ENCODE peak calls at places on chromosomes 2 and 18, in seven cellular contexts. One of them, this sample, is unnamed.

GRCh38 chr2:149038442-149039212 is at the start of gene LYPD6B:
- DNase-seq in left lung: no peak
- DNase-seq in AG09319: no peak
- DNase-seq in esophagus squamous epithelium: no peak
- DNase-seq in HCT116: no peak
- DNase-seq in RWPE1: peak; percentile 64
- DNase-seq in cardiac fibroblast: no peak
- DNase-seq in this sample: no peak

GRCh38 chr2:233698740-233699139 is 6.0 kb downstream of the UGT1A6 start:
- DNase-seq in esophagus squamous epithelium: no peak
- DNase-seq in RWPE1: no peak
- DNase-seq in HCT116: no peak
- DNase-seq in left lung: no peak
- DNase-seq in AG09319: no peak
- DNase-seq in cardiac fibroblast: no peak
- DNase-seq in this sample: no peak

GRCh38 chr18:41850781-41851180 is 104.3 kb upstream of the PIK3C3 start:
- DNase-seq in left lung: no peak
- DNase-seq in esophagus squamous epithelium: no peak
- DNase-seq in RWPE1: no peak
- DNase-seq in cardiac fibroblast: no peak
- DNase-seq in AG09319: no peak
- DNase-seq in HCT116: no peak
- DNase-seq in this sample: no peak

GRCh38 chr2:170022692-170023091 is 155.3 kb upstream of the MYO3B start:
- DNase-seq in left lung: no peak
- DNase-seq in cardiac fibroblast: peak; percentile 66
- DNase-seq in esophagus squamous epithelium: no peak
- DNase-seq in RWPE1: peak; percentile 35
- DNase-seq in HCT116: no peak
- DNase-seq in AG09319: peak; percentile 56
- DNase-seq in this sample: no peak

GRCh38 chr2:166665991-166666940 is 172.2 kb upstream of the SCN7A start:
- DNase-seq in AG09319: no peak
- DNase-seq in esophagus squamous epithelium: no peak
- DNase-seq in left lung: no peak
- DNase-seq in RWPE1: no peak
- DNase-seq in cardiac fibroblast: peak; percentile 39
- DNase-seq in HCT116: no peak
- DNase-seq in this sample: no peak

GRCh38 chr2:37890893-37891495 is 34.1 kb upstream of the RMDN2 start:
- DNase-seq in RWPE1: peak; percentile 74
- DNase-seq in esophagus squamous epithelium: no peak
- DNase-seq in AG09319: no peak
- DNase-seq in cardiac fibroblast: peak; percentile 75
- DNase-seq in HCT116: peak; percentile 48
- DNase-seq in left lung: peak; percentile 74
- DNase-seq in this sample: peak; percentile 68

GRCh38 chr2:234795974-234796690 is 155.7 kb upstream of the SH3BP4 start:
- DNase-seq in RWPE1: no peak
- DNase-seq in AG09319: no peak
- DNase-seq in esophagus squamous epithelium: no peak
- DNase-seq in HCT116: no peak
- DNase-seq in cardiac fibroblast: no peak
- DNase-seq in left lung: no peak
- DNase-seq in this sample: no peak

GRCh38 chr2:53768233-53768542 is 584 bp downstream of the CHAC2 start:
- DNase-seq in left lung: no peak
- DNase-seq in AG09319: no peak
- DNase-seq in HCT116: no peak
- DNase-seq in esophagus squamous epithelium: no peak
- DNase-seq in RWPE1: no peak
- DNase-seq in cardiac fibroblast: peak; percentile 46
- DNase-seq in this sample: no peak

GRCh38 chr2:196970089-196970488 is 43.6 kb upstream of the PGAP1 start:
- DNase-seq in RWPE1: no peak
- DNase-seq in HCT116: no peak
- DNase-seq in esophagus squamous epithelium: no peak
- DNase-seq in AG09319: no peak
- DNase-seq in left lung: no peak
- DNase-seq in cardiac fibroblast: no peak
- DNase-seq in this sample: no peak

GRCh38 chr2:71783215-71783614 is 329.9 kb downstream of the DYSF start:
- DNase-seq in left lung: no peak
- DNase-seq in RWPE1: no peak
- DNase-seq in HCT116: no peak
- DNase-seq in esophagus squamous epithelium: no peak
- DNase-seq in AG09319: no peak
- DNase-seq in cardiac fibroblast: no peak
- DNase-seq in this sample: no peak

GRCh38 chr2:65566617-65567016 is 134.2 kb upstream of the SPRED2 start:
- DNase-seq in left lung: no peak
- DNase-seq in AG09319: no peak
- DNase-seq in HCT116: no peak
- DNase-seq in RWPE1: peak; percentile 68
- DNase-seq in cardiac fibroblast: no peak
- DNase-seq in esophagus squamous epithelium: no peak
- DNase-seq in this sample: no peak

GRCh38 chr2:151767536-151767935 is 33.3 kb upstream of the NEB start:
- DNase-seq in RWPE1: no peak
- DNase-seq in AG09319: no peak
- DNase-seq in HCT116: no peak
- DNase-seq in cardiac fibroblast: no peak
- DNase-seq in esophagus squamous epithelium: no peak
- DNase-seq in left lung: no peak
- DNase-seq in this sample: no peak

GRCh38 chr2:9356336-9356735 is 67.0 kb downstream of the ITGB1BP1 start:
- DNase-seq in cardiac fibroblast: no peak
- DNase-seq in left lung: no peak
- DNase-seq in AG09319: no peak
- DNase-seq in esophagus squamous epithelium: no peak
- DNase-seq in HCT116: no peak
- DNase-seq in RWPE1: no peak
- DNase-seq in this sample: no peak

GRCh38 chr2:174902491-174903242 is 102.5 kb downstream of the CHN1 start:
- DNase-seq in cardiac fibroblast: peak; percentile 71
- DNase-seq in HCT116: no peak
- DNase-seq in left lung: no peak
- DNase-seq in esophagus squamous epithelium: no peak
- DNase-seq in RWPE1: no peak
- DNase-seq in AG09319: no peak
- DNase-seq in this sample: no peak

GRCh38 chr2:174903243-174903513 is 102.0 kb downstream of the CHN1 start:
- DNase-seq in left lung: no peak
- DNase-seq in RWPE1: no peak
- DNase-seq in esophagus squamous epithelium: no peak
- DNase-seq in cardiac fibroblast: no peak
- DNase-seq in HCT116: no peak
- DNase-seq in AG09319: no peak
- DNase-seq in this sample: no peak

DNA sequence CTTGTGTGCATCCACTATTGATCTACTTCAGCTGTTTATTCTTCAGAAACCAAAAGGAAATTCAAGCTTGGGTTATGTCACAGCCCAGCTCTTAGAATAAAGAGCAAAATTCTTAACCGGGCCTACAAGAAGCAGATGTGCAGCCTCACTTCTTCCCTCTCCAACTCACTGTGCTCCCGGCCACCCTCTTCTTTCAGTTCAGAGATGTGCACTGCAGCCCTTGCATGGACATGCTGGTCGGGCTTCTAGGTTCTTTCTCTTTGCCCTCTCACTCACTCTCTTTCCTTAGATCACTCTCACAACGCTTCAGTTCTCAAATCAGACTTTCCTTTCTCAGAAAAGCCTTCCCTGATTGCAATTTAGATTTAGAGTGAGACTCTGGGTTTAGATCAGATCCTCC is 104.1 kb downstream of the CHN1 start:
- DNase-seq in HCT116: no peak
- DNase-seq in esophagus squamous epithelium: no peak
- DNase-seq in RWPE1: no peak
- DNase-seq in cardiac fibroblast: peak; percentile 24
- DNase-seq in AG09319: no peak
- DNase-seq in left lung: no peak
- DNase-seq in this sample: no peak
- TF ChIP-seq CTCF in HCT116: no peak
- TF ChIP-seq CTCF in esophagus squamous epithelium: no peak
- TF ChIP-seq CTCF in RWPE1: no peak
- TF ChIP-seq CTCF in cardiac fibroblast: no peak
- TF ChIP-seq CTCF in AG09319: no peak
- TF ChIP-seq CTCF in left lung: no peak
- TF ChIP-seq CTCF in this sample: no peak

GRCh38 chr18:13006731-13007550 is 15.8 kb downstream of the CEP192 start:
- DNase-seq in esophagus squamous epithelium: no peak
- DNase-seq in RWPE1: no peak
- DNase-seq in AG09319: no peak
- DNase-seq in HCT116: no peak
- DNase-seq in left lung: no peak
- DNase-seq in cardiac fibroblast: no peak
- DNase-seq in this sample: no peak

GRCh38 chr18:13005289-13005688 is 14.1 kb downstream of the CEP192 start:
- DNase-seq in RWPE1: no peak
- DNase-seq in AG09319: no peak
- DNase-seq in esophagus squamous epithelium: no peak
- DNase-seq in cardiac fibroblast: no peak
- DNase-seq in left lung: no peak
- DNase-seq in HCT116: no peak
- DNase-seq in this sample: no peak

GRCh38 chr18:13004316-13004879 is 13.2 kb downstream of the CEP192 start:
- DNase-seq in HCT116: no peak
- DNase-seq in AG09319: no peak
- DNase-seq in RWPE1: no peak
- DNase-seq in left lung: no peak
- DNase-seq in esophagus squamous epithelium: no peak
- DNase-seq in cardiac fibroblast: no peak
- DNase-seq in this sample: no peak

GRCh38 chr18:12998332-12999060 is 7.3 kb downstream of the CEP192 start:
- DNase-seq in RWPE1: no peak
- DNase-seq in cardiac fibroblast: no peak
- DNase-seq in left lung: no peak
- DNase-seq in esophagus squamous epithelium: no peak
- DNase-seq in HCT116: no peak
- DNase-seq in AG09319: no peak
- DNase-seq in this sample: no peak

DNA sequence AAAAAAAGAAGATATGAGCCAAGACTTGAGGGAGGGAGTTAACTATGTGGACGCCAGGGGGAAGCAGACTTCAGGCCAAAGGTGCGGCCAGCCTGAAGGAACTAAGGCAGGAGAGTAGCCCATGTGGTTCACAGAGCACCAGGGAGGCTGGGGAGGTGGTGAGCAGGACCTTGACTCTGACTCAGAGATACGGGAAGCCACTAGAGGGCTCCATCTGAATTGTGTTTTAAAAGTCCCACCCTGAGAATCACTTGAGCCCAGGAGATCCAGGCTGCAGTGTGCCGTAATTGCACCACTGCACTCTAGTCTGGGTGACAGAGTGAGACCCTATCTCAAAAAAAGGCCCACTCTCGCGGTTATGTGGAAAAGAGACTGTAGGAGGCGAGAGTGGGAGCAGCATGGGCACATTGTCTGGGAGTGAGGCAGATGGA is 12.3 kb downstream of the CEP192 start:
- DNase-seq in HCT116: peak; percentile 78
- DNase-seq in cardiac fibroblast: peak; percentile 83
- DNase-seq in AG09319: peak; percentile 44
- DNase-seq in left lung: no peak
- DNase-seq in RWPE1: peak; percentile 24
- DNase-seq in esophagus squamous epithelium: no peak
- DNase-seq in this sample: no peak
- TF ChIP-seq CTCF in HCT116: peak; percentile 63
- TF ChIP-seq CTCF in cardiac fibroblast: peak; percentile 52
- TF ChIP-seq CTCF in AG09319: peak; percentile 54
- TF ChIP-seq CTCF in left lung: no peak
- TF ChIP-seq CTCF in RWPE1: peak; percentile 28
- TF ChIP-seq CTCF in esophagus squamous epithelium: no peak
- TF ChIP-seq CTCF in this sample: peak; percentile 35

GRCh38 chr2:59569124-59569523 is 984.3 kb downstream of the BCL11A start:
- DNase-seq in HCT116: no peak
- DNase-seq in cardiac fibroblast: no peak
- DNase-seq in RWPE1: no peak
- DNase-seq in esophagus squamous epithelium: no peak
- DNase-seq in AG09319: no peak
- DNase-seq in left lung: no peak
- DNase-seq in this sample: no peak

GRCh38 chr2:59567115-59567514 is 986.3 kb downstream of the BCL11A start:
- DNase-seq in AG09319: no peak
- DNase-seq in RWPE1: no peak
- DNase-seq in HCT116: no peak
- DNase-seq in esophagus squamous epithelium: no peak
- DNase-seq in cardiac fibroblast: no peak
- DNase-seq in left lung: no peak
- DNase-seq in this sample: no peak

GRCh38 chr2:59575191-59575590 is 978.3 kb downstream of the BCL11A start:
- DNase-seq in AG09319: no peak
- DNase-seq in HCT116: no peak
- DNase-seq in esophagus squamous epithelium: no peak
- DNase-seq in RWPE1: no peak
- DNase-seq in cardiac fibroblast: no peak
- DNase-seq in left lung: no peak
- DNase-seq in this sample: no peak

DNA sequence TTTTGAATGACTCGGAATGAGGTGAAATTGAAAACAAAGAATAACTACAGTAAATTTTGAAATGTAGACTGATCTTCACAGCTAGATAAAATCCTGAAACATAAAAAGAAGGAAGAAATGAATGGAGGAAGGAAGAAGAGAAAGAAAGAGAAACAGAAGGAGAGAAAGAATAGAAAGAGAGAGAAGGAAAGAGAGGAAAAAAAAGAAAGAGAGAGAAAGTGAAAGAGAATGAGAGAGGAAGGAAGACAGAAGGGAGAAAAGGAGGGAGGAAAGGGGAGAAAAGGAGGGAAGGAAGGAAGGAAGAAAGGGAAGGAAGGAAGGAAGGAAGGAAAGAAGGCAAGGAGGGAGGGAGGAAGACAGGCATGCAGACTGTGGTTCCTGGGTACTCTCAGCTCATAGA is 982.6 kb downstream of the BCL11A start:
- DNase-seq in esophagus squamous epithelium: no peak
- DNase-seq in AG09319: no peak
- DNase-seq in left lung: no peak
- DNase-seq in RWPE1: no peak
- DNase-seq in HCT116: no peak
- DNase-seq in cardiac fibroblast: no peak
- DNase-seq in this sample: no peak
- TF ChIP-seq CTCF in esophagus squamous epithelium: no peak
- TF ChIP-seq CTCF in AG09319: no peak
- TF ChIP-seq CTCF in left lung: no peak
- TF ChIP-seq CTCF in RWPE1: no peak
- TF ChIP-seq CTCF in HCT116: no peak
- TF ChIP-seq CTCF in cardiac fibroblast: no peak
- TF ChIP-seq CTCF in this sample: no peak

DNA sequence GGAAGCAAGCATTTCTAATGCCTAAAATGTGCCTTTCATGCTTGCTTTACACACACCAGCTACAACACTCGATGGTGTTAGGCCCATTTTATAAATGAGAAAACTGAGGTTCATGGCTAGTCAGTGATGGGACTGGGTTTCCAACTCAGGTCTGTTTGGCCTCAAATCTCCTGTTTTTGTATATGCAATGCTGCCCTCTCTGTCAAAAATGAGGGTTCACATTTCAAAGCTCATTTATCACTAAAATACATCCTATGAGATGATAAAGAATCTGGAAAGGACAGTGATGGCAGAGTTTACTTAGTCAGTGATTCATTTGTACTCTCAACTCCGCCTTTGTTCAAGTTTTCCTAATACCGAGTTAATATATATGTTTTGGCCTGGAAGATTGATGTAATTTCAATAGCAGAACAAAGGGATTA is 92.3 kb downstream of the KCTD1 start:
- DNase-seq in RWPE1: no peak
- DNase-seq in HCT116: no peak
- DNase-seq in cardiac fibroblast: no peak
- DNase-seq in left lung: no peak
- DNase-seq in esophagus squamous epithelium: no peak
- DNase-seq in AG09319: no peak
- DNase-seq in this sample: no peak
- TF ChIP-seq CTCF in RWPE1: no peak
- TF ChIP-seq CTCF in HCT116: no peak
- TF ChIP-seq CTCF in cardiac fibroblast: no peak
- TF ChIP-seq CTCF in left lung: no peak
- TF ChIP-seq CTCF in esophagus squamous epithelium: no peak
- TF ChIP-seq CTCF in AG09319: no peak
- TF ChIP-seq CTCF in this sample: no peak

This sample was measured in CD14-positive monocyte.